ENCODE peak calls at places on chromosomes 3 and 15, in seven cellular contexts. One of them, this sample, is unnamed.

GRCh38 chr3:30319713-30320112 is 286.7 kb upstream of the TGFBR2 start:
- DNase-seq in colonic mucosa: peak
- DNase-seq in H1: peak
- DNase-seq in PC-3: peak
- DNase-seq in IMR-90: peak
- DNase-seq in Karpas-422: no peak
- DNase-seq in neural progenitor cell: peak
- DNase-seq in this sample: no peak

GRCh38 chr3:120168611-120169010 is 74.4 kb upstream of the GSK3B start:
- DNase-seq in colonic mucosa: no peak
- DNase-seq in H1: no peak
- DNase-seq in PC-3: no peak
- DNase-seq in IMR-90: no peak
- DNase-seq in Karpas-422: no peak
- DNase-seq in neural progenitor cell: no peak
- DNase-seq in this sample: no peak

GRCh38 chr15:67524235-67524634 is 3.3 kb downstream of the C15orf61 start:
- DNase-seq in colonic mucosa: no peak
- DNase-seq in H1: no peak
- DNase-seq in PC-3: no peak
- DNase-seq in IMR-90: no peak
- DNase-seq in Karpas-422: no peak
- DNase-seq in neural progenitor cell: no peak
- DNase-seq in this sample: no peak

GRCh38 chr3:25707268-25707928 is 42.7 kb upstream of the TOP2B start:
- DNase-seq in colonic mucosa: no peak
- DNase-seq in H1: no peak
- DNase-seq in PC-3: no peak
- DNase-seq in IMR-90: no peak
- DNase-seq in Karpas-422: no peak
- DNase-seq in neural progenitor cell: no peak
- DNase-seq in this sample: no peak

GRCh38 chr3:72821170-72821781 is 27.0 kb downstream of the SHQ1 start:
- DNase-seq in colonic mucosa: peak
- DNase-seq in H1: no peak
- DNase-seq in PC-3: peak
- DNase-seq in IMR-90: peak
- DNase-seq in Karpas-422: peak
- DNase-seq in neural progenitor cell: no peak
- DNase-seq in this sample: peak

GRCh38 chr15:79171320-79172031 is 80.9 kb upstream of the RASGRF1 start:
- DNase-seq in colonic mucosa: no peak
- DNase-seq in H1: no peak
- DNase-seq in PC-3: no peak
- DNase-seq in IMR-90: no peak
- DNase-seq in Karpas-422: no peak
- DNase-seq in neural progenitor cell: no peak
- DNase-seq in this sample: no peak

GRCh38 chr3:134795776-134796312 is 784 bp downstream of the EPHB1 start:
- DNase-seq in colonic mucosa: no peak
- DNase-seq in H1: no peak
- DNase-seq in PC-3: no peak
- DNase-seq in IMR-90: peak
- DNase-seq in Karpas-422: no peak
- DNase-seq in neural progenitor cell: peak
- DNase-seq in this sample: no peak

GRCh38 chr3:23183731-23184130 is 19.4 kb upstream of the UBE2E2 start:
- DNase-seq in colonic mucosa: peak
- DNase-seq in H1: no peak
- DNase-seq in PC-3: peak
- DNase-seq in IMR-90: peak
- DNase-seq in Karpas-422: peak
- DNase-seq in neural progenitor cell: peak
- DNase-seq in this sample: peak

GRCh38 chr3:38805765-38806386 is 10.1 kb downstream of the SCN10A start:
- DNase-seq in colonic mucosa: peak
- DNase-seq in H1: peak
- DNase-seq in PC-3: peak
- DNase-seq in IMR-90: peak
- DNase-seq in Karpas-422: peak
- DNase-seq in neural progenitor cell: peak
- DNase-seq in this sample: peak

GRCh38 chr3:33218446-33219174 is at the start of gene SUSD5:
- DNase-seq in colonic mucosa: no peak
- DNase-seq in H1: peak
- DNase-seq in PC-3: no peak
- DNase-seq in IMR-90: peak
- DNase-seq in Karpas-422: no peak
- DNase-seq in neural progenitor cell: peak
- DNase-seq in this sample: no peak

GRCh38 chr3:176939022-176939817 is 258.1 kb downstream of the TBL1XR1 start:
- DNase-seq in colonic mucosa: peak
- DNase-seq in H1: no peak
- DNase-seq in PC-3: peak
- DNase-seq in IMR-90: peak
- DNase-seq in Karpas-422: peak
- DNase-seq in neural progenitor cell: peak
- DNase-seq in this sample: peak

GRCh38 chr15:29728418-29728817 is 93.8 kb downstream of the TJP1 start:
- DNase-seq in colonic mucosa: no peak
- DNase-seq in H1: no peak
- DNase-seq in PC-3: no peak
- DNase-seq in IMR-90: no peak
- DNase-seq in Karpas-422: no peak
- DNase-seq in neural progenitor cell: no peak
- DNase-seq in this sample: no peak

GRCh38 chr3:179768080-179768479 is 115.2 kb downstream of the USP13 start:
- DNase-seq in colonic mucosa: peak
- DNase-seq in H1: no peak
- DNase-seq in PC-3: peak
- DNase-seq in IMR-90: peak
- DNase-seq in Karpas-422: no peak
- DNase-seq in neural progenitor cell: peak
- DNase-seq in this sample: peak

GRCh38 chr3:72234394-72234793 is 449.4 kb upstream of the PROK2 start:
- DNase-seq in colonic mucosa: no peak
- DNase-seq in H1: no peak
- DNase-seq in PC-3: peak
- DNase-seq in IMR-90: peak
- DNase-seq in Karpas-422: no peak
- DNase-seq in neural progenitor cell: no peak
- DNase-seq in this sample: no peak

GRCh38 chr15:91989821-91990220 is 136.3 kb downstream of the SLCO3A1 start:
- DNase-seq in colonic mucosa: no peak
- DNase-seq in H1: no peak
- DNase-seq in PC-3: no peak
- DNase-seq in IMR-90: no peak
- DNase-seq in Karpas-422: no peak
- DNase-seq in neural progenitor cell: no peak
- DNase-seq in this sample: no peak

GRCh38 chr3:24829632-24830229 is 335.1 kb upstream of the THRB start:
- DNase-seq in colonic mucosa: peak
- DNase-seq in H1: no peak
- DNase-seq in PC-3: no peak
- DNase-seq in IMR-90: no peak
- DNase-seq in Karpas-422: no peak
- DNase-seq in neural progenitor cell: peak
- DNase-seq in this sample: no peak

GRCh38 chr3:53324011-53324544 is 23.3 kb downstream of the DCP1A start:
- DNase-seq in colonic mucosa: no peak
- DNase-seq in H1: no peak
- DNase-seq in PC-3: no peak
- DNase-seq in IMR-90: no peak
- DNase-seq in Karpas-422: no peak
- DNase-seq in neural progenitor cell: no peak
- DNase-seq in this sample: no peak

GRCh38 chr3:4999626-5000184 is 20.5 kb downstream of the BHLHE40 start:
- DNase-seq in colonic mucosa: no peak
- DNase-seq in H1: no peak
- DNase-seq in PC-3: peak
- DNase-seq in IMR-90: no peak
- DNase-seq in Karpas-422: no peak
- DNase-seq in neural progenitor cell: no peak
- DNase-seq in this sample: no peak

GRCh38 chr15:85443593-85444328 is 63.4 kb downstream of the AKAP13 start:
- DNase-seq in colonic mucosa: peak
- DNase-seq in H1: no peak
- DNase-seq in PC-3: peak
- DNase-seq in IMR-90: peak
- DNase-seq in Karpas-422: peak
- DNase-seq in neural progenitor cell: peak
- DNase-seq in this sample: no peak

GRCh38 chr3:12440927-12441326 is 43.4 kb upstream of the TSEN2 start:
- DNase-seq in colonic mucosa: no peak
- DNase-seq in H1: no peak
- DNase-seq in PC-3: no peak
- DNase-seq in IMR-90: peak
- DNase-seq in Karpas-422: no peak
- DNase-seq in neural progenitor cell: no peak
- DNase-seq in this sample: no peak

DNA sequence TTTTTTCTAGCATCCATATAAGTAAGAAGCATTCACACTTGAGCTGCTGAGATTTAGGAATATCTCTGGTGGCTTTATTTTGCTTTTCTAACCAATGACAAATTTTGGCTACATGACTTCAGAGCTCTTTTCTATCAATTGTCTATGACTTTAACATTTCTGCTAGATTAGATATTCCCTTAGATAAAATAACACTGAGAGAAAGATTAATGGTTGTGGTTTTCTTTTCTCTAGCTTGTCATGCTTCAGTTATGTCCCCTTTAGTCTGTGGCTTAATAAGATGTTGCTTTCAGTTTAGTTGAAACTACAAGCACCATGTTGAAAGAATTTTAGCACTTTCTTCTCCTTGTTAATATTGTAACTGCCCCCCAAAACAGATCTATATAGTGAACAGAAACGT is 665.6 kb upstream of the CCDC54 start:
- DNase-seq in colonic mucosa: no peak
- DNase-seq in H1: no peak
- DNase-seq in PC-3: no peak
- DNase-seq in IMR-90: peak
- DNase-seq in Karpas-422: no peak
- DNase-seq in neural progenitor cell: no peak
- DNase-seq in this sample: no peak
- H3K9ac ChIP-seq in colonic mucosa: no peak
- H3K9ac ChIP-seq in H1: no peak
- H3K9ac ChIP-seq in PC-3: no peak
- H3K9ac ChIP-seq in IMR-90: no peak
- H3K9ac ChIP-seq in Karpas-422: no peak
- H3K9ac ChIP-seq in neural progenitor cell: no peak
- H3K9ac ChIP-seq in this sample: no peak

GRCh38 chr3:158104346-158105020 is 1.7 kb downstream of the SHOX2 start:
- DNase-seq in colonic mucosa: no peak
- DNase-seq in H1: no peak
- DNase-seq in PC-3: no peak
- DNase-seq in IMR-90: no peak
- DNase-seq in Karpas-422: no peak
- DNase-seq in neural progenitor cell: no peak
- DNase-seq in this sample: no peak

GRCh38 chr3:158103131-158103955 is 2.9 kb downstream of the SHOX2 start:
- DNase-seq in colonic mucosa: peak
- DNase-seq in H1: no peak
- DNase-seq in PC-3: no peak
- DNase-seq in IMR-90: no peak
- DNase-seq in Karpas-422: no peak
- DNase-seq in neural progenitor cell: peak
- DNase-seq in this sample: no peak

GRCh38 chr3:158102660-158103085 is 3.5 kb downstream of the SHOX2 start:
- DNase-seq in colonic mucosa: no peak
- DNase-seq in H1: no peak
- DNase-seq in PC-3: no peak
- DNase-seq in IMR-90: no peak
- DNase-seq in Karpas-422: no peak
- DNase-seq in neural progenitor cell: peak
- DNase-seq in this sample: no peak

GRCh38 chr3:158105124-158105709 is 1.0 kb downstream of the SHOX2 start:
- DNase-seq in colonic mucosa: no peak
- DNase-seq in H1: no peak
- DNase-seq in PC-3: no peak
- DNase-seq in IMR-90: no peak
- DNase-seq in Karpas-422: peak
- DNase-seq in neural progenitor cell: peak
- DNase-seq in this sample: no peak

DNA sequence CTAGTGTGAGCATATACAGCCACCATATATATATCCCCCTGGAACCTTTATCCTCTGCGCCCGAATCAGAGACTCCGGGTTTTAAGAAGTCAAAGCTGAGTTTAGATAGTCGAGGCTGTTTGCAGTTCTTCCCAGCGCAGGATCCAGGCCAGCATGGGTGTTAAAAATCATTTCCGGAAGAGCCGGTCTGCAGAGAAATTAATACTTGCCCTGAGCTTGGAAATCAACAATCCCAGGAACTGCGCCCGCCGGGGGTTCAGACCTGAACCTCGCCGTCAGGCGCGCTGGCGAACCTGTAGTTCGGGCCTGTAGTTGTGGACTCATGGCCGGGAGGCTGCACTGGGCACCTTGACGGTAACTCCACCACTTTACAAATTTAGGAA is 2.3 kb downstream of the SHOX2 start:
- DNase-seq in colonic mucosa: no peak
- DNase-seq in H1: no peak
- DNase-seq in PC-3: no peak
- DNase-seq in IMR-90: no peak
- DNase-seq in Karpas-422: no peak
- DNase-seq in neural progenitor cell: peak
- DNase-seq in this sample: no peak
- H3K9ac ChIP-seq in colonic mucosa: no peak
- H3K9ac ChIP-seq in H1: no peak
- H3K9ac ChIP-seq in PC-3: no peak
- H3K9ac ChIP-seq in IMR-90: no peak
- H3K9ac ChIP-seq in Karpas-422: no peak
- H3K9ac ChIP-seq in neural progenitor cell: no peak
- H3K9ac ChIP-seq in this sample: no peak

DNA sequence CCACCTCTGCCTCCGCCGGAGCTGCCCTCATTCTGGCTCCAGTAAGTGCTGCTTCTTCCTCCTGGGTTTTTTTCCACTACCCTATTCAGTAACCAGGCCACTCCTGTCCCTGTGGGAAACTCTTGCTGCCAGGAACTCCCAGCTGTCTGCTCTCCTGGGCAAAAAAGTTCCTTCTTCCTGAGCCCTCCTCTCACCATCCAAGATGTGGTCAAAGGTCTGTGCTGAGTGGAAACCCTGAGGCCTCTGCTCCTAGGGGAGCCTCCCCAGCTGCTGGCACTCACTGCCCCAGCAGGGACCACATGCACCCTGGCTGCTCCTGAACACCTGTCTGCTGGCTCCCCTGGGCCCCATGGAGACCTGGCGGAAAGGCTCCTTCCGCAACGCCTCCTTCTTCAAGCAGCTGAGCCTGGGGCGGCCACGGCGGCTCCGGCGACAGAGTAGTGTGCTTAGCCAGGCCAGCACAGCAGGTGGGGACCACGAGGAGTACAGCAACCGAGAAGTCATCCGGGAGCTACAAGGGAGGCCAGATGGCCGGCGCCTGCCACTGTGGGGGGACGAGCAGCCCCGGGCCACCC is 454 bp downstream of the C15orf62 start:
- DNase-seq in colonic mucosa: peak
- DNase-seq in H1: no peak
- DNase-seq in PC-3: no peak
- DNase-seq in IMR-90: no peak
- DNase-seq in Karpas-422: peak
- DNase-seq in neural progenitor cell: no peak
- DNase-seq in this sample: no peak
- H3K9ac ChIP-seq in colonic mucosa: peak
- H3K9ac ChIP-seq in H1: no peak
- H3K9ac ChIP-seq in PC-3: peak
- H3K9ac ChIP-seq in IMR-90: no peak
- H3K9ac ChIP-seq in Karpas-422: peak
- H3K9ac ChIP-seq in neural progenitor cell: no peak
- H3K9ac ChIP-seq in this sample: no peak

GRCh38 chr15:63532307-63532744 is 27.9 kb downstream of the USP3 start:
- DNase-seq in colonic mucosa: no peak
- DNase-seq in H1: no peak
- DNase-seq in PC-3: peak
- DNase-seq in IMR-90: peak
- DNase-seq in Karpas-422: no peak
- DNase-seq in neural progenitor cell: no peak
- DNase-seq in this sample: peak
- H3K9ac ChIP-seq in colonic mucosa: no peak
- H3K9ac ChIP-seq in H1: no peak
- H3K9ac ChIP-seq in PC-3: no peak
- H3K9ac ChIP-seq in IMR-90: no peak
- H3K9ac ChIP-seq in Karpas-422: no peak
- H3K9ac ChIP-seq in neural progenitor cell: no peak
- H3K9ac ChIP-seq in this sample: peak